ENCODE peak calls at places on chromosomes 16 and 17, in ten cellular contexts. M is lower leg skin, E is HFF-Myc, R is mesothelial cell of epicardium, Z is GM23338, V is prostate gland, X is glutamatergic neuron, O is brain microvascular endothelial cell, W is neural crest cell, N is mucosa of descending colon. D is an unnamed sample.

GRCh38 chr16:65576139-65576538 is 454.3 kb upstream of the CDH11 start:
- DNase-seq in Z (no peak), V (no peak), E (no peak), M (no peak), R (no peak), N (no peak), W (no peak), X (no peak), O (no peak), D (no peak)

GRCh38 chr17:3773511-3773910 is 27.5 kb downstream of the ITGAE start:
- DNase-seq in Z (no peak), X (no peak), R (no peak), W (no peak), N (no peak), O (peak), E (peak), V (no peak), M (no peak), D (no peak)

GRCh38 chr17:37844158-37844976 is 79.8 kb upstream of the TBC1D3K start:
- DNase-seq in Z (peak), W (peak), V (peak), X (peak), M (peak), R (peak), E (no peak), O (peak), N (peak), D (peak)

GRCh38 chr16:88454315-88455057 is 1.4 kb downstream of the ZFPM1 start:
- DNase-seq in M (no peak), E (no peak), Z (peak), V (no peak), N (peak), W (no peak), O (no peak), R (peak), X (no peak), D (peak)

GRCh38 chr16:89360760-89361435 is 129.5 kb downstream of the ANKRD11 start:
- DNase-seq in W (no peak), V (no peak), N (peak), E (no peak), Z (no peak), M (no peak), O (no peak), X (no peak), R (no peak), D (no peak)

GRCh38 chr17:41140360-41141132 is at the start of gene KRTAP4-6:
- DNase-seq in X (no peak), Z (no peak), R (no peak), N (no peak), M (no peak), W (no peak), E (peak), V (no peak), O (peak), D (no peak)

GRCh38 chr16:31441956-31442355 is 633 bp downstream of the ZNF843 start:
- DNase-seq in N (no peak), R (no peak), O (no peak), E (no peak), V (no peak), Z (no peak), W (no peak), M (no peak), X (no peak), D (no peak)

GRCh38 chr17:65287040-65287439 is 149.9 kb downstream of the RGS9 start:
- DNase-seq in R (no peak), Z (no peak), E (no peak), V (no peak), N (no peak), W (no peak), O (peak), M (peak), X (no peak), D (no peak)

GRCh38 chr17:16363749-16364536 is 10.7 kb upstream of the CENPV start:
- DNase-seq in X (peak), R (peak), O (peak), E (peak), V (peak), M (peak), W (peak), N (peak), Z (peak), D (peak)

GRCh38 chr16:25297151-25297787 is 39.6 kb upstream of the ZKSCAN2 start:
- DNase-seq in E (no peak), M (no peak), R (no peak), Z (no peak), X (no peak), V (no peak), O (no peak), W (no peak), N (no peak), D (no peak)

GRCh38 chr17:42181851-42182207 is 887 bp upstream of the KCNH4 start:
- DNase-seq in W (no peak), E (no peak), O (no peak), R (no peak), X (no peak), N (no peak), Z (no peak), M (no peak), V (no peak), D (no peak)

GRCh38 chr16:58016841-58017446 is 8.6 kb upstream of the MMP15 start:
- DNase-seq in W (no peak), O (no peak), E (no peak), N (no peak), V (no peak), X (peak), Z (no peak), R (no peak), M (no peak), D (no peak)

GRCh38 chr17:18933102-18934058 is 18.6 kb upstream of the SLC5A10 start:
- DNase-seq in M (no peak), Z (no peak), N (no peak), X (no peak), R (no peak), W (no peak), V (no peak), E (no peak), O (no peak), D (no peak)
- TF ChIP-seq CTCF in M (no peak), Z (no peak), N (no peak), X (no peak), R (no peak), W (no peak), V (no peak), E (no peak), O (no peak), D (no peak)

GRCh38 chr17:67377727-67378443 is 804 bp downstream of the PITPNC1 start:
- DNase-seq in V (peak), X (peak), O (no peak), M (peak), R (peak), E (no peak), W (peak), Z (peak), N (peak), D (peak)
- TF ChIP-seq CTCF in V (no peak), X (no peak), O (peak), M (no peak), R (no peak), E (no peak), W (peak), Z (peak), N (no peak), D (peak)

GRCh38 chr17:77372444-77373297 is 231.9 kb downstream of the SEC14L1 start:
- DNase-seq in M (peak), Z (peak), E (no peak), V (peak), O (no peak), N (peak), W (peak), R (peak), X (peak), D (peak)

GRCh38 chr17:77373298-77374169 is 232.8 kb downstream of the SEC14L1 start:
- DNase-seq in X (peak), R (peak), M (peak), Z (peak), E (no peak), O (no peak), V (no peak), N (no peak), W (no peak), D (peak)

GRCh38 chr17:77375108-77375507 is 234.3 kb downstream of the SEC14L1 start:
- DNase-seq in O (no peak), X (peak), E (no peak), M (no peak), Z (no peak), R (no peak), V (no peak), W (no peak), N (no peak), D (peak)

GRCh38 chr17:77375526-77375916 is 234.8 kb downstream of the SEC14L1 start:
- DNase-seq in O (no peak), W (no peak), R (no peak), X (no peak), N (no peak), E (no peak), Z (no peak), V (no peak), M (no peak), D (no peak)

DNA sequence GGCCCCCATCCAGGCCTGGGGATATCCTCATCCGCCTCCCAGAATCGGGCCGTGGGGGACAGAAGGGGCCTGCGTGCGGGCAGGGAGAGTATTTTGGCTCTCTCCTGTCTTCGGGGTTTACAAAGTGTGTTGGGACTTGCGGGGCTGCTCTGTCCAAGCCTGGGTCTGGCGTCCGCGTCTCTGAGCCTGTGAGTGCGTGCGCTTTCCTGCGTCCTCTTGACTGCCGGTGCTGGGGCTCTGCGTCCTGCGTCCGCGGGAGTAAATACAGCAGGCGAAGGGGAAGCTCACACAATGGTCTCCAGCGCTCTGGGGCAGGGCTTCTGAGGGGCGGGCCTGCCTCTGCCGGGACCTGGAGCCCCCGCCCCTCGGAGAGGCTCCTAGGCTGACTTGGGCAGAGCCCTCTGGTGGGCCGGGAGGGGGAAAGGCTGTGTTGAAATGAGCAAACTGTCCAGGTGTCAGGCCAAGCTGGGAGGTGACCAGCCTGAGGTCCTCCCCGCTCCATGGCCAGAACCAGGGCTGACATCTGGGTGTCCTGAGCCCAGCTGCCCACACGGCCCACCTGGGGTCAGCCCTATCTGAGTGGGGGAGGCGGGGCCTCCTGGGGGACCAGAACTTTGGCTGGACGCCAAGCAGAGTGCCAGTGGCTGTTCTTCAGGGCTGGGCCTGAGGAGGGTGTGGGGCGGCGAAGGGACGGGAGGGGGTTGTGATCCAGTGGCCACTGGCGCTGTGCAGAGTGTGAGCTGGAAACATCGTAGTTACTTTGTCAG is 233.6 kb downstream of the SEC14L1 start:
- DNase-seq in V (peak), O (peak), Z (peak), E (no peak), X (peak), M (peak), W (peak), R (peak), N (peak), D (peak)
- TF ChIP-seq CTCF in V (no peak), O (peak), Z (peak), E (peak), X (no peak), M (no peak), W (peak), R (no peak), N (no peak), D (peak)

DNA sequence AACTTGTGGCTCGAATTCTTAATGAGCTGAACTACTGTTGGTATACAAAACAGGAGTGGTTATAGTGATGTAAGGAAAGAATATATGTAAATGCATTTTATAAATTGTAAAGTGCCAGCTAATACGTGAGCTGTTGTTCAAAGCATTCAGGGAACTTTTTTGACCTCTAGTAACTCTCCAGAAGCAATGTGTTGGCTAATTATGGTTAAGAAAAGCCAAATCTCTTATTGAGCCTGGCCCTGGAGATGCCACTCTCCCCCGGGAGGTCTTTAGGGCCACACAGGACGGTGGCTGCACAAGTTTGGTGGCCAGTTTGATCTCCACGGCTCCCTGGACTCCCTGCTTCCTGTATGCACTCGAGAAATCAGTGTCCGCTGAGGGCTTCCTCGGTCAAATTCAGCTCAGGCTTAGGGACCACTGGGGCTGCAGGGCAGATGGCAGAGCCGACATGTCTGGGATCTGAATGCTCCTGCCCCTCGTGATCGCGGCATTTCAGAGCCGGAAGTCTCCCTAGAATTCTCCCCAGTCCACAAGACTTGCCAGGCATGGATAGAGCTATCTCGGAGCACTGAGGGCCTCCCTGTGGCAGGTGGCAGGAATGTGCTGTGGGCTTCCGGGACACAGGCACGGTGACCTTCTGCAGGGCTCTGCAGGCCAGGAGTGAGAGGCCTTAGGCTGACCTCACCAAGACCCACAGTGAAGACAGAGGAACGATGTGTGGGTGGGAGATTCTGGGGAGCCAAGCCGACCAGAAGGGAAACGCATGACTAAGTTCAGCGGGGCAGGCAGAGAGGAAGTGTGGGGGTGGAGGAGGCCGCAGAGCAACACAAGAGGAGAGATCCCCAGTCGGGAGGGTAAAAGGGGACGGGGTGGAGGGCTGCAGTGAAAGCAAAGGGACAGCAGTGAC is 18.6 kb upstream of the PITPNM3 start:
- DNase-seq in W (no peak), V (no peak), M (peak), R (no peak), O (peak), X (no peak), Z (no peak), N (peak), E (peak), D (peak)
- TF ChIP-seq CTCF in W (no peak), V (no peak), M (no peak), R (no peak), O (no peak), X (no peak), Z (peak), N (no peak), E (no peak), D (no peak)

GRCh38 chr17:79991140-79991923 is 44.3 kb downstream of the TBC1D16 start:
- DNase-seq in V (peak), X (peak), E (no peak), O (peak), Z (peak), W (peak), R (peak), N (peak), M (peak), D (peak)
- TF ChIP-seq CTCF in V (peak), X (peak), E (peak), O (peak), Z (peak), W (peak), R (peak), N (peak), M (no peak), D (peak)

GRCh38 chr16:67608367-67608766 is 36.6 kb upstream of the CARMIL2 start:
- DNase-seq in E (no peak), R (no peak), X (no peak), Z (no peak), N (no peak), M (no peak), W (no peak), V (no peak), O (no peak), D (no peak)

GRCh38 chr16:67613808-67614207 is 31.1 kb upstream of the CARMIL2 start:
- DNase-seq in Z (peak), V (no peak), W (no peak), E (no peak), R (no peak), O (no peak), M (no peak), N (peak), X (no peak), D (peak)
- TF ChIP-seq CTCF in Z (peak), V (no peak), W (peak), E (no peak), R (no peak), O (peak), M (no peak), N (no peak), X (no peak), D (peak)

GRCh38 chr16:1310832-1311200 is 1.4 kb downstream of the UBE2I start:
- DNase-seq in Z (no peak), M (no peak), V (no peak), O (no peak), X (no peak), N (no peak), W (no peak), R (no peak), E (no peak), D (peak)

GRCh38 chr16:1311738-1312458 is 2.5 kb downstream of the UBE2I start:
- DNase-seq in O (no peak), V (no peak), N (no peak), X (no peak), R (no peak), W (no peak), Z (no peak), E (no peak), M (no peak), D (no peak)

GRCh38 chr16:1311212-1311737 is 1.8 kb downstream of the UBE2I start:
- DNase-seq in O (no peak), R (no peak), X (peak), M (no peak), V (no peak), Z (no peak), E (no peak), W (no peak), N (peak), D (peak)

GRCh38 chr16:1308977-1309885 is at the start of gene UBE2I:
- DNase-seq in R (peak), E (peak), O (peak), V (peak), X (peak), M (peak), N (peak), Z (peak), W (peak), D (peak)

DNA sequence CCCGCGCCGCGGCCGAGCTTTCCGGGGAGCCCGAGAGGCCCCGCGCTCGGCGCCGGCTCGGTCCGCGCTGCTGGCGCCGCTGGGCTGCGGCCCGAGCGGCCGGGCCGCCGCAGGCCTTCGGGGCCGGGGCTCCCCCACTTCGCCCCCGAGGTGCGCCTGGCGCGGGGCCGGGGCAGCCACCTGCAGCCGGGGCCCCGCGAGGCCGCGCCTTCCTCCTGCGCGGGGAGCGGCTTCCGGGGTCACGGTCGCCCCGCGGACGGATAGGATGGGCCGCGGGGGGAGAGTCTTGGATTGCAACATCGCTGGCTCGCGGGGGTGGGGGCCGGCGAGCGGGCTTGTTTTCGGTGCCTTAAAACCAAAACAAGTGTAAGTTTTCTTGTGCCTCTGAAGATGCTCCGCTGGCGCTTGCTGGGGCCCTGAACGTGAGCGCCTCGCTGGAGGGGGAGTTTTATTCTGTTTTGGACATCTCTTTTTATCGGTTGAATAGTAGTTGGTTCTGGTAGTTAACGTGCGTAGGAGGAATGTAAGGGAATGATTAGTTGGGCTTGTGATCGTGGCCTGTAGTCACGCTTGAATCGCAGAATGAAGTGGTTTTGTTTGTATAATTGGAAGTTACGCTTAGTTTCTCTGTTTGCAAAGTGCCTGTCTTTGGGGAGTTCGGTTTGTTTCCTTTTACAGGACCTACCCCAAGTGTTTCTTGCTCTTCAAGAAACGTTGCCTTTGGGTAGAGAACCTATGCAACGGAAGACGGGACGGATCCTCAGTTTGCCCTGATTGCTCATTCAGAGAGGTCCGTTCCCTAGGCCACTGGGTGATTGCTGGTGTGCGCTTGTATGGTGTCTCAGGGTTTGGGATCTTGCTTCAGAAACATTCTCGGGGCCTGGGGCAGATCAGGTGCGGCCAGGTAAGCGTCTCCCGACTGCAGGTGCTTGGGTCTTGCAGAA is 724 bp downstream of the UBE2I start:
- DNase-seq in Z (no peak), X (no peak), O (peak), R (no peak), E (no peak), M (peak), V (no peak), W (no peak), N (peak), D (no peak)
- TF ChIP-seq CTCF in Z (no peak), X (no peak), O (no peak), R (no peak), E (no peak), M (no peak), V (no peak), W (no peak), N (no peak), D (no peak)

GRCh38 chr17:79126139-79126538 is 51.5 kb downstream of the ENGASE start:
- DNase-seq in R (no peak), Z (peak), M (no peak), E (no peak), V (peak), X (no peak), O (no peak), N (peak), W (no peak), D (peak)
- TF ChIP-seq CTCF in R (no peak), Z (peak), M (no peak), E (no peak), V (peak), X (no peak), O (peak), N (no peak), W (no peak), D (peak)

D was measured in neural progenitor cell.